ENCODE peak calls at places on chromosomes 2 and 18, in five cellular contexts. U is hepatic stellate cell, Z is GM12865, V is progenitor cell of endocrine pancreas, D is neural crest cell. T is an unnamed sample.
A peak's percentile ranks its signal among the peaks of the same experiment; 100 is the strongest.

GRCh38 chr2:71686781-71687180 is 233.4 kb downstream of the DYSF start:
- DNase-seq in U (no peak), Z (no peak), V (no peak), D (no peak), T (no peak)

GRCh38 chr2:10422732-10423399 is 25.3 kb downstream of the ODC1 start:
- DNase-seq in U (no peak), Z (no peak), V (no peak), D (no peak), T (no peak)

GRCh38 chr2:188497736-188498135 is 206.1 kb downstream of the GULP1 start:
- DNase-seq in U (no peak), Z (no peak), V (no peak), D (no peak), T (no peak)

GRCh38 chr18:23883277-23883790 is 131.2 kb upstream of the TTC39C start:
- DNase-seq in U (no peak), Z (no peak), V (no peak), D (no peak), T (no peak)

GRCh38 chr2:201432038-201432437 is 19.2 kb downstream of the TRAK2 start:
- DNase-seq in U (peak; percentile 53), Z (no peak), V (no peak), D (no peak), T (no peak)

GRCh38 chr2:77954931-77955330 is 432.8 kb upstream of the LRRTM4 start:
- DNase-seq in U (no peak), Z (no peak), V (no peak), D (no peak), T (no peak)

GRCh38 chr2:119647440-119648169 is 31.4 kb upstream of the TMEM177 start:
- DNase-seq in U (no peak), Z (peak; percentile 57), V (no peak), D (no peak), T (no peak)

GRCh38 chr2:9385841-9386240 is 37.5 kb downstream of the ITGB1BP1 start:
- DNase-seq in U (no peak), Z (no peak), V (no peak), D (no peak), T (no peak)

GRCh38 chr2:203631068-203631757 is 75.2 kb upstream of the CD28 start:
- DNase-seq in U (no peak), Z (no peak), V (no peak), D (no peak), T (no peak)

GRCh38 chr18:54675076-54675475 is 84.0 kb downstream of the DYNAP start:
- DNase-seq in U (no peak), Z (no peak), V (no peak), D (no peak), T (no peak)

GRCh38 chr18:13885009-13885408 is 30.3 kb downstream of the MC2R start:
- DNase-seq in U (no peak), Z (no peak), V (no peak), D (no peak), T (no peak)

GRCh38 chr2:190149942-190150341 is 87.4 kb upstream of the MSTN start:
- DNase-seq in U (no peak), Z (no peak), V (no peak), D (no peak), T (peak; percentile 55)

GRCh38 chr2:21643180-21643579 is 519.4 kb downstream of the TDRD15 start:
- DNase-seq in U (no peak), Z (no peak), V (no peak), D (no peak), T (no peak)

GRCh38 chr2:165369131-165369935 is 100.2 kb upstream of the CSRNP3 start:
- DNase-seq in U (no peak), Z (no peak), V (no peak), D (no peak), T (no peak)

GRCh38 chr2:226583715-226584114 is 215.9 kb downstream of the IRS1 start:
- DNase-seq in U (peak; percentile 46), Z (no peak), V (no peak), D (no peak), T (no peak)

GRCh38 chr2:168075446-168075845 is 171.9 kb downstream of the STK39 start:
- DNase-seq in U (no peak), Z (no peak), V (no peak), D (no peak), T (no peak)

GRCh38 chr2:240921319-240922233 is 15.4 kb downstream of the CROCC2 start:
- DNase-seq in U (peak; percentile 98), Z (no peak), V (no peak), D (no peak), T (no peak)

GRCh38 chr2:85768713-85769112 is 14.9 kb downstream of the ATOH8 start:
- DNase-seq in U (peak; percentile 77), Z (no peak), V (no peak), D (no peak), T (no peak)

GRCh38 chr2:218853766-218854165 is 5.8 kb upstream of the WNT6 start:
- DNase-seq in U (no peak), Z (no peak), V (no peak), D (no peak), T (no peak)

GRCh38 chr18:22471546-22472131 is 53.9 kb upstream of the CTAGE1 start:
- DNase-seq in U (peak; percentile 25), Z (no peak), V (no peak), D (no peak), T (no peak)

GRCh38 chr18:12686100-12686499 is 16.4 kb downstream of the CEP76 start:
- DNase-seq in U (no peak), Z (peak; percentile 28), V (no peak), D (no peak), T (no peak)

GRCh38 chr18:64103979-64104378 is 44.9 kb downstream of the LINC00305 start:
- DNase-seq in U (no peak), Z (no peak), V (no peak), D (no peak), T (no peak)

GRCh38 chr2:7812231-7812995 is 869.4 kb upstream of the ID2 start:
- DNase-seq in U (peak; percentile 61), Z (no peak), V (no peak), D (no peak), T (no peak)

GRCh38 chr2:234032301-234032856 is 18.1 kb upstream of the SPP2 start:
- DNase-seq in U (no peak), Z (peak; percentile 20), V (no peak), D (no peak), T (no peak)

GRCh38 chr2:207227062-207227748 is 61.5 kb upstream of the KLF7 start:
- DNase-seq in U (no peak), Z (peak; percentile 47), V (no peak), D (peak; percentile 15), T (peak; percentile 82)

GRCh38 chr2:168614291-168615018 is 158.4 kb downstream of the CERS6 start:
- DNase-seq in U (no peak), Z (peak; percentile 28), V (no peak), D (no peak), T (no peak)

GRCh38 chr2:205496777-205497176 is 185.5 kb upstream of the NRP2 start:
- DNase-seq in U (no peak), Z (no peak), V (no peak), D (no peak), T (no peak)

GRCh38 chr2:207835805-207836204 is 66.1 kb upstream of the FZD5 start:
- DNase-seq in U (no peak), Z (no peak), V (no peak), D (no peak), T (no peak)

GRCh38 chr18:50193796-50194622 is 938 bp downstream of the MYO5B start:
- DNase-seq in U (no peak), Z (no peak), V (peak; percentile 27), D (no peak), T (peak; percentile 59)

GRCh38 chr2:112623913-112624777 is 21.6 kb upstream of the SLC20A1 start:
- DNase-seq in U (peak; percentile 55), Z (peak; percentile 81), V (no peak), D (no peak), T (no peak)

GRCh38 chr2:178193823-178194599 is at the start of gene OSBPL6:
- DNase-seq in U (peak; percentile 81), Z (peak; percentile 82), V (peak; percentile 58), D (peak; percentile 64), T (peak; percentile 86)

GRCh38 chr2:16034151-16034974 is 94.0 kb downstream of the MYCN start:
- DNase-seq in U (no peak), Z (no peak), V (no peak), D (peak; percentile 35), T (peak; percentile 70)

GRCh38 chr18:49726564-49726963 is 86.8 kb downstream of the ACAA2 start:
- DNase-seq in U (no peak), Z (no peak), V (no peak), D (no peak), T (no peak)

GRCh38 chr2:172672114-172672513 is 63.5 kb upstream of the RAPGEF4 start:
- DNase-seq in U (no peak), Z (no peak), V (no peak), D (no peak), T (no peak)